ENCODE peak calls at places on chromosomes 16 and 17, in ten cellular contexts. Y is osteocyte, R is colonic mucosa, F is uterus, T is OCI-LY7, G is H9, A is HFFc6, Z is GM12878, S is endodermal cell, M is BJ. J is an unnamed sample.

GRCh38 chr16:14374451-14375131 is 255.5 kb downstream of the PARN start:
- DNase-seq in Y (no peak), R (no peak), F (no peak), T (no peak), G (no peak), A (no peak), Z (no peak), S (no peak), M (no peak), J (no peak)

GRCh38 chr17:68711858-68712257 is 110.7 kb upstream of the FAM20A start:
- DNase-seq in Y (no peak), R (no peak), F (no peak), T (no peak), G (no peak), A (no peak), Z (no peak), S (no peak), M (no peak), J (peak)

GRCh38 chr16:2159052-2159838 is 3.7 kb downstream of the TRAF7 start:
- DNase-seq in Y (no peak), R (peak), F (peak), T (no peak), G (no peak), A (no peak), Z (no peak), S (no peak), M (no peak), J (no peak)

GRCh38 chr16:35798885-35799426 is 2339.5 kb downstream of the TP53TG3F start:
- DNase-seq in Y (no peak), R (no peak), F (no peak), T (no peak), G (no peak), A (no peak), Z (no peak), S (no peak), M (no peak), J (no peak)

GRCh38 chr16:12313902-12314621 is 337.5 kb downstream of the SNX29 start:
- DNase-seq in Y (no peak), R (no peak), F (no peak), T (no peak), G (no peak), A (no peak), Z (no peak), S (no peak), M (no peak), J (no peak)

GRCh38 chr16:75062135-75062943 is 54.2 kb downstream of the LDHD start:
- DNase-seq in Y (no peak), R (no peak), F (no peak), T (no peak), G (no peak), A (no peak), Z (no peak), S (no peak), M (no peak), J (no peak)

GRCh38 chr16:5918553-5919127 is 821.0 kb upstream of the EEF2KMT start:
- DNase-seq in Y (no peak), R (peak), F (no peak), T (no peak), G (peak), A (no peak), Z (no peak), S (peak), M (no peak), J (no peak)

GRCh38 chr17:18041776-18042175 is 2.6 kb downstream of the GID4 start:
- DNase-seq in Y (no peak), R (no peak), F (no peak), T (no peak), G (no peak), A (peak), Z (no peak), S (no peak), M (peak), J (peak)

GRCh38 chr17:30493802-30494201 is 16.6 kb downstream of the GOSR1 start:
- DNase-seq in Y (no peak), R (no peak), F (no peak), T (no peak), G (no peak), A (no peak), Z (no peak), S (no peak), M (no peak), J (no peak)

GRCh38 chr16:67927131-67927941 is 4.3 kb downstream of the CTRL start:
- DNase-seq in Y (no peak), R (no peak), F (no peak), T (no peak), G (no peak), A (no peak), Z (no peak), S (no peak), M (no peak), J (no peak)

GRCh38 chr17:60230358-60230757 is 80.6 kb downstream of the CA4 start:
- DNase-seq in Y (no peak), R (no peak), F (no peak), T (no peak), G (no peak), A (peak), Z (no peak), S (no peak), M (no peak), J (no peak)

GRCh38 chr17:63113167-63113566 is 147.1 kb downstream of the TANC2 start:
- DNase-seq in Y (no peak), R (no peak), F (no peak), T (no peak), G (no peak), A (no peak), Z (no peak), S (no peak), M (no peak), J (no peak)

GRCh38 chr17:40180694-40181093 is 3.4 kb downstream of the RAPGEFL1 start:
- DNase-seq in Y (no peak), R (peak), F (no peak), T (no peak), G (no peak), A (no peak), Z (no peak), S (no peak), M (no peak), J (no peak)

GRCh38 chr16:55471448-55472097 is 7.4 kb upstream of the MMP2 start:
- DNase-seq in Y (no peak), R (no peak), F (no peak), T (no peak), G (no peak), A (peak), Z (no peak), S (no peak), M (no peak), J (no peak)

GRCh38 chr17:29384901-29385300 is 5.3 kb upstream of the TAOK1 start:
- DNase-seq in Y (no peak), R (no peak), F (no peak), T (no peak), G (no peak), A (no peak), Z (no peak), S (no peak), M (no peak), J (no peak)
- TF ChIP-seq CTCF in Y (no peak), R (no peak), F (no peak), T (peak), G (peak), A (no peak), Z (no peak), S (peak), M (no peak), J (no peak)

GRCh38 chr17:73189417-73190099 is 3.3 kb upstream of the COG1 start:
- DNase-seq in Y (no peak), R (no peak), F (no peak), T (peak), G (peak), A (peak), Z (no peak), S (peak), M (no peak), J (no peak)
- TF ChIP-seq CTCF in Y (peak), R (peak), F (no peak), T (peak), G (peak), A (peak), Z (peak), S (peak), M (peak), J (peak)

GRCh38 chr17:44522883-44523671 is 19.9 kb upstream of the GPATCH8 start:
- DNase-seq in Y (no peak), R (peak), F (peak), T (peak), G (peak), A (peak), Z (peak), S (peak), M (no peak), J (no peak)
- TF ChIP-seq CTCF in Y (peak), R (peak), F (peak), T (peak), G (peak), A (peak), Z (peak), S (peak), M (peak), J (peak)

GRCh38 chr17:75270218-75270965 is 639 bp downstream of the MIF4GD start:
- DNase-seq in Y (peak), R (peak), F (peak), T (peak), G (peak), A (peak), Z (no peak), S (peak), M (peak), J (no peak)
- TF ChIP-seq CTCF in Y (peak), R (peak), F (peak), T (peak), G (no peak), A (peak), Z (peak), S (peak), M (peak), J (peak)